ENCODE peak calls at places on chromosomes 16 and 17, in nine cellular contexts. I is retina; D is mammary epithelial cell; B is activated T-cell treated with anti-CD3 and anti-CD28 coated beads for 24 hours; L is RWPE1; C is stimulated activated CD8-positive, alpha-beta memory T cell treated with anti-CD3 and anti-CD28 coated beads, Interleukin-4, amount 100 ng/mL, for 48 hours; Z is NCI-H2171 treated with DMSO at 0.1 percent for 48 hours; N is T-helper 1 cell; K is endothelial cell. H is an unnamed sample.

GRCh38 chr16:57192146-57192545 is 6.0 kb downstream of the RSPRY1 start:
- DNase-seq in B (no peak), I (no peak), D (no peak), C (no peak), Z (no peak), K (no peak), N (no peak), L (no peak), H (no peak)

GRCh38 chr17:12395733-12396354 is 269.8 kb upstream of the MYOCD start:
- DNase-seq in I (no peak), L (no peak), K (peak), D (no peak), N (no peak), C (no peak), B (no peak), Z (peak), H (no peak)

GRCh38 chr16:15073101-15073500 is 17.2 kb upstream of the NTAN1 start:
- DNase-seq in L (no peak), D (no peak), N (no peak), Z (no peak), K (no peak), B (no peak), C (no peak), I (no peak), H (no peak)

GRCh38 chr17:40914456-40914855 is 23.0 kb downstream of the KRT23 start:
- DNase-seq in B (no peak), N (no peak), C (no peak), K (no peak), D (peak), Z (no peak), L (peak), I (no peak), H (no peak)

GRCh38 chr17:48843172-48843900 is 12.5 kb downstream of the CALCOCO2 start:
- DNase-seq in I (no peak), L (no peak), Z (no peak), C (no peak), N (no peak), K (no peak), B (no peak), D (no peak), H (no peak)

GRCh38 chr17:45001310-45001709 is 33.2 kb upstream of the C1QL1 start:
- DNase-seq in B (no peak), K (no peak), L (no peak), C (no peak), D (no peak), Z (no peak), I (no peak), N (no peak), H (no peak)

GRCh38 chr17:40962059-40962561 is 4.6 kb downstream of the KRT39 start:
- DNase-seq in N (no peak), K (no peak), B (no peak), I (no peak), D (no peak), L (no peak), C (no peak), Z (no peak), H (no peak)

GRCh38 chr16:76226011-76226410 is 51.2 kb upstream of the CNTNAP4 start:
- DNase-seq in I (no peak), C (no peak), K (no peak), N (no peak), B (no peak), L (no peak), Z (no peak), D (no peak), H (no peak)

GRCh38 chr17:8985054-8985701 is 19.7 kb upstream of the PIK3R5 start:
- DNase-seq in I (no peak), B (no peak), K (no peak), D (no peak), C (no peak), L (no peak), Z (no peak), N (no peak), H (no peak)

GRCh38 chr17:49708515-49709161 is 874 bp upstream of the SLC35B1 start:
- DNase-seq in N (no peak), D (no peak), L (no peak), C (peak), K (no peak), Z (no peak), I (no peak), B (no peak), H (no peak)

GRCh38 chr17:41777157-41777578 is 9.3 kb downstream of the JUP start:
- DNase-seq in B (no peak), C (no peak), Z (no peak), I (peak), N (no peak), D (no peak), K (no peak), L (no peak), H (no peak)

GRCh38 chr17:39823407-39824054 is 40.6 kb downstream of the IKZF3 start:
- DNase-seq in I (no peak), K (no peak), C (no peak), Z (no peak), N (no peak), D (no peak), B (no peak), L (no peak), H (no peak)

GRCh38 chr16:71254832-71255560 is 24.5 kb upstream of the HYDIN start:
- DNase-seq in C (no peak), D (no peak), B (no peak), K (no peak), L (no peak), Z (peak), I (peak), N (no peak), H (no peak)

GRCh38 chr16:51388516-51388951 is 237.5 kb upstream of the SALL1 start:
- DNase-seq in L (no peak), K (no peak), B (no peak), Z (no peak), I (no peak), C (no peak), N (no peak), D (no peak), H (no peak)

GRCh38 chr17:50708050-50709000 is 611 bp upstream of the ANKRD40 start:
- DNase-seq in K (no peak), Z (peak), I (peak), D (no peak), C (no peak), B (no peak), N (no peak), L (no peak), H (no peak)

GRCh38 chr17:1999557-2000251 is 25.4 kb downstream of the RTN4RL1 start:
- DNase-seq in B (no peak), Z (peak), K (peak), C (no peak), L (no peak), D (no peak), I (peak), N (no peak), H (no peak)

GRCh38 chr17:55264640-55265298 is at the start of gene HLF:
- DNase-seq in I (peak), C (peak), Z (peak), K (peak), D (peak), B (peak), L (peak), N (peak), H (peak)

GRCh38 chr17:48612854-48613691 is 2.0 kb downstream of the HOXB8 start:
- DNase-seq in D (peak), B (no peak), N (peak), Z (no peak), K (no peak), L (no peak), C (peak), I (no peak), H (peak)

GRCh38 chr16:89202422-89203215 is 2.3 kb upstream of the SLC22A31 start:
- DNase-seq in L (no peak), C (no peak), N (no peak), I (no peak), D (no peak), K (no peak), Z (no peak), B (no peak), H (no peak)

GRCh38 chr16:67967183-67967955 is 1.1 kb downstream of the SLC12A4 start:
- DNase-seq in K (no peak), L (no peak), B (peak), N (no peak), C (peak), Z (no peak), I (no peak), D (peak), H (no peak)

GRCh38 chr16:11349599-11350276 is 4.5 kb downstream of the RMI2 start:
- DNase-seq in K (no peak), D (peak), N (no peak), C (no peak), Z (no peak), L (peak), I (no peak), B (no peak), H (peak)

GRCh38 chr17:4703330-4703691 is 626 bp downstream of the PELP1 start:
- DNase-seq in B (no peak), I (no peak), L (no peak), Z (no peak), D (no peak), K (no peak), C (no peak), N (no peak), H (no peak)

GRCh38 chr17:17724307-17724921 is 43.2 kb downstream of the RAI1 start:
- DNase-seq in I (peak), Z (peak), L (no peak), D (no peak), B (no peak), N (no peak), K (peak), C (peak), H (no peak)

GRCh38 chr17:32928527-32929287 is 754 bp downstream of the TMEM98 start:
- DNase-seq in K (no peak), L (no peak), N (no peak), B (no peak), D (no peak), C (no peak), Z (peak), I (no peak), H (peak)

GRCh38 chr17:19672009-19672837 is 23.7 kb downstream of the ALDH3A2 start:
- DNase-seq in I (no peak), C (no peak), D (no peak), K (no peak), B (no peak), L (no peak), N (no peak), Z (no peak), H (peak)

GRCh38 chr16:69499541-69500255 is 66.1 kb upstream of the NFAT5 start:
- DNase-seq in L (no peak), B (no peak), Z (no peak), K (no peak), N (no peak), C (no peak), D (no peak), I (no peak), H (no peak)

GRCh38 chr16:8935989-8936388 is 27.7 kb downstream of the USP7 start:
- DNase-seq in I (no peak), B (no peak), L (no peak), N (no peak), K (peak), Z (peak), C (no peak), D (no peak), H (no peak)

GRCh38 chr17:67520282-67520906 is 143.3 kb downstream of the PITPNC1 start:
- DNase-seq in N (no peak), K (no peak), I (no peak), D (no peak), Z (no peak), B (no peak), C (no peak), L (no peak), H (peak)

GRCh38 chr17:50853015-50853615 is 13.0 kb downstream of the TOB1 start:
- DNase-seq in K (no peak), Z (no peak), I (no peak), D (no peak), B (no peak), L (no peak), C (no peak), N (no peak), H (no peak)

H was measured in lower leg skin.